ENCODE peak calls at places on chromosomes 2 and 18, in seven cellular contexts. A is lung; N is kidney; H is astrocyte; U is naive thymus-derived CD8-positive, alpha-beta T cell; R is LoVo; I is iris pigment epithelial cell. J is an unnamed sample.

GRCh38 chr2:63874204-63875134 is 32.8 kb downstream of the UGP2 start:
- DNase-seq in A (no peak), N (no peak), H (no peak), U (no peak), R (no peak), I (no peak), J (no peak)

GRCh38 chr2:26649322-26649721 is 8.2 kb upstream of the CIB4 start:
- DNase-seq in A (no peak), N (no peak), H (no peak), U (no peak), R (no peak), I (no peak), J (no peak)

GRCh38 chr2:50838316-50838715 is 193.6 kb downstream of the NRXN1 start:
- DNase-seq in A (no peak), N (no peak), H (no peak), U (no peak), R (no peak), I (no peak), J (no peak)

GRCh38 chr18:50569930-50570329 is 10.0 kb downstream of the MAPK4 start:
- DNase-seq in A (no peak), N (no peak), H (no peak), U (no peak), R (no peak), I (no peak), J (no peak)

GRCh38 chr2:49796221-49796705 is 641.9 kb upstream of the FSHR start:
- DNase-seq in A (no peak), N (no peak), H (no peak), U (no peak), R (no peak), I (no peak), J (no peak)

GRCh38 chr2:113248997-113249770 is 29.5 kb downstream of the PAX8 start:
- DNase-seq in A (peak; percentile 82), N (peak; percentile 84), H (peak; percentile 53), U (peak; percentile 60), R (peak; percentile 79), I (peak; percentile 71), J (peak; percentile 87)

GRCh38 chr2:222436040-222436413 is 11.7 kb downstream of the SGPP2 start:
- DNase-seq in A (no peak), N (no peak), H (no peak), U (no peak), R (no peak), I (no peak), J (no peak)

GRCh38 chr2:104938226-104938941 is 84.5 kb downstream of the POU3F3 start:
- DNase-seq in A (no peak), N (peak; percentile 77), H (no peak), U (no peak), R (no peak), I (no peak), J (no peak)

GRCh38 chr2:70935468-70936164 is at the start of gene ATP6V1B1:
- DNase-seq in A (no peak), N (no peak), H (no peak), U (no peak), R (no peak), I (no peak), J (no peak)

GRCh38 chr18:78542204-78542603 is 437.4 kb upstream of the SALL3 start:
- DNase-seq in A (peak; percentile 90), N (peak; percentile 90), H (no peak), U (no peak), R (peak; percentile 73), I (peak; percentile 9), J (no peak)

GRCh38 chr2:5077479-5078089 is 614.6 kb upstream of the SOX11 start:
- DNase-seq in A (no peak), N (no peak), H (no peak), U (no peak), R (no peak), I (peak; percentile 63), J (no peak)

GRCh38 chr18:69102959-69103358 is 297.7 kb upstream of the DOK6 start:
- DNase-seq in A (no peak), N (no peak), H (peak; percentile 3), U (no peak), R (no peak), I (peak; percentile 74), J (no peak)

GRCh38 chr2:5540856-5541255 is 151.3 kb upstream of the SOX11 start:
- DNase-seq in A (no peak), N (no peak), H (no peak), U (no peak), R (no peak), I (no peak), J (no peak)

GRCh38 chr2:24675338-24675737 is 117.9 kb downstream of the PTRHD1 start:
- DNase-seq in A (no peak), N (no peak), H (no peak), U (no peak), R (no peak), I (no peak), J (no peak)

GRCh38 chr2:240568678-240569522 is 616 bp downstream of the RNPEPL1 start:
- DNase-seq in A (no peak), N (peak; percentile 88), H (peak; percentile 43), U (peak; percentile 62), R (peak; percentile 61), I (peak; percentile 77), J (peak; percentile 87)

GRCh38 chr2:194495046-194495445 is 1162.0 kb upstream of the SLC39A10 start:
- DNase-seq in A (no peak), N (no peak), H (no peak), U (no peak), R (no peak), I (peak; percentile 1), J (no peak)

GRCh38 chr2:63786506-63786905 is 55.2 kb upstream of the UGP2 start:
- DNase-seq in A (no peak), N (no peak), H (no peak), U (no peak), R (no peak), I (no peak), J (no peak)

GRCh38 chr2:144083211-144083610 is 436.7 kb downstream of the ZEB2 start:
- DNase-seq in A (peak; percentile 33), N (no peak), H (peak; percentile 80), U (no peak), R (no peak), I (peak; percentile 71), J (no peak)

GRCh38 chr18:51446571-51447210 is 249.2 kb upstream of the MEX3C start:
- DNase-seq in A (no peak), N (no peak), H (no peak), U (no peak), R (no peak), I (no peak), J (no peak)

GRCh38 chr18:52764271-52764670 is 424.3 kb downstream of the DCC start:
- DNase-seq in A (no peak), N (no peak), H (no peak), U (no peak), R (no peak), I (no peak), J (no peak)

GRCh38 chr2:239558661-239559060 is 157.8 kb upstream of the HDAC4 start:
- DNase-seq in A (no peak), N (no peak), H (no peak), U (no peak), R (no peak), I (no peak), J (no peak)

GRCh38 chr2:68088950-68089349 is 26.1 kb upstream of the C1D start:
- DNase-seq in A (no peak), N (no peak), H (peak; percentile 16), U (no peak), R (no peak), I (peak; percentile 24), J (no peak)

GRCh38 chr2:196931555-196931954 is 5.0 kb upstream of the PGAP1 start:
- DNase-seq in A (no peak), N (no peak), H (no peak), U (no peak), R (no peak), I (no peak), J (no peak)

GRCh38 chr18:30855762-30856161 is 186.8 kb downstream of the DSC3 start:
- DNase-seq in A (no peak), N (no peak), H (no peak), U (no peak), R (no peak), I (no peak), J (no peak)

GRCh38 chr18:46343940-46344372 is 239.8 kb downstream of the HAUS1 start:
- DNase-seq in A (peak; percentile 33), N (no peak), H (no peak), U (peak; percentile 31), R (no peak), I (no peak), J (peak; percentile 59)

GRCh38 chr18:24560511-24560981 is 100.1 kb downstream of the HRH4 start:
- DNase-seq in A (peak; percentile 42), N (no peak), H (peak; percentile 27), U (no peak), R (peak; percentile 82), I (no peak), J (no peak)

GRCh38 chr2:97950329-97951154 is 45.2 kb downstream of the TMEM131 start:
- DNase-seq in A (no peak), N (no peak), H (peak; percentile 96), U (no peak), R (peak; percentile 28), I (peak; percentile 93), J (no peak)

GRCh38 chr2:96537066-96537733 is 648 bp downstream of the ARID5A start:
- DNase-seq in A (peak; percentile 75), N (peak; percentile 93), H (peak; percentile 50), U (peak; percentile 91), R (peak; percentile 6), I (peak; percentile 58), J (peak; percentile 78)

J was measured in psoas muscle.